ENCODE peak calls at places on chromosomes 5 and 9, in four cellular contexts. K, U, E and C are unnamed samples.
A peak's percentile ranks its signal among the peaks of the same experiment; 100 is the strongest.

GRCh38 chr9:120439147-120439546 is 140.8 kb downstream of the CDK5RAP2 start:
- DNase-seq in K (no peak), U (no peak), E (no peak), C (no peak)

GRCh38 chr5:152542741-152543140 is 137.7 kb upstream of the NMUR2 start:
- DNase-seq in K (no peak), U (no peak), E (no peak), C (no peak)

GRCh38 chr9:99693888-99694287 is 127.8 kb upstream of the NR4A3 start:
- DNase-seq in K (no peak), U (no peak), E (no peak), C (no peak)

GRCh38 chr5:133473291-133473690 is 139.1 kb downstream of the FSTL4 start:
- DNase-seq in K (no peak), U (no peak), E (no peak), C (no peak)

GRCh38 chr5:176810084-176810597 is at the start of gene UNC5A:
- DNase-seq in K (no peak), U (peak; percentile 18), E (no peak), C (no peak)

GRCh38 chr5:32153723-32154122 is 20.4 kb downstream of the GOLPH3 start:
- DNase-seq in K (no peak), U (no peak), E (no peak), C (no peak)

GRCh38 chr9:135812961-135813360 is 94.4 kb downstream of the CAMSAP1 start:
- DNase-seq in K (no peak), U (no peak), E (no peak), C (no peak)

GRCh38 chr5:421901-422300 is 21.1 kb upstream of the EXOC3 start:
- DNase-seq in K (no peak), U (no peak), E (no peak), C (peak; percentile 36)

GRCh38 chr5:109328626-109329025 is 81.1 kb downstream of the PJA2 start:
- DNase-seq in K (no peak), U (no peak), E (no peak), C (no peak)

GRCh38 chr5:74063821-74064598 is 438.0 kb downstream of the ARHGEF28 start:
- DNase-seq in K (peak; percentile 93), U (no peak), E (no peak), C (no peak)

GRCh38 chr9:111983484-111983908 is 86.9 kb downstream of the UGCG start:
- DNase-seq in K (no peak), U (no peak), E (no peak), C (no peak)

GRCh38 chr5:139164020-139164419 is 34.1 kb downstream of the SIL1 start:
- DNase-seq in K (no peak), U (no peak), E (no peak), C (peak; percentile 52)

GRCh38 chr9:29945012-29945411 is 2371.7 kb upstream of the C9orf72 start:
- DNase-seq in K (no peak), U (no peak), E (no peak), C (no peak)

GRCh38 chr5:44454002-44454401 is 64.8 kb upstream of the FGF10 start:
- DNase-seq in K (no peak), U (no peak), E (no peak), C (no peak)

GRCh38 chr5:140112685-140113179 is 1.2 kb upstream of the PURA start:
- DNase-seq in K (no peak), U (no peak), E (no peak), C (no peak)

GRCh38 chr5:11182441-11183080 is 421.5 kb upstream of the DAP start:
- DNase-seq in K (no peak), U (no peak), E (no peak), C (no peak)

GRCh38 chr9:105138306-105138801 is 106.1 kb upstream of the SLC44A1 start:
- DNase-seq in K (no peak), U (no peak), E (no peak), C (no peak)

GRCh38 chr5:173923236-173924104 is 35.3 kb downstream of the CPEB4 start:
- DNase-seq in K (no peak), U (no peak), E (no peak), C (no peak)

GRCh38 chr9:124264812-124265211 is 7.1 kb downstream of the NEK6 start:
- DNase-seq in K (no peak), U (no peak), E (no peak), C (peak; percentile 66)

GRCh38 chr5:28580616-28581015 is 1542.2 kb upstream of the CDH9 start:
- DNase-seq in K (no peak), U (no peak), E (no peak), C (no peak)

GRCh38 chr9:21506910-21507795 is 25.0 kb upstream of the IFNE start:
- DNase-seq in K (no peak), U (no peak), E (no peak), C (no peak)

GRCh38 chr9:97873877-97874276 is 20.9 kb downstream of the FOXE1 start:
- DNase-seq in K (no peak), U (no peak), E (no peak), C (no peak)

GRCh38 chr9:116237456-116237855 is 83.9 kb downstream of the PAPPA start:
- DNase-seq in K (no peak), U (no peak), E (no peak), C (no peak)

GRCh38 chr5:150978590-150978989 is 41.8 kb upstream of the GPX3 start:
- DNase-seq in K (no peak), U (no peak), E (no peak), C (no peak)
- H3K4me3 ChIP-seq in K (no peak overlapping the region), U (no peak overlapping the region), E (no peak overlapping the region), C (no peak overlapping the region)

GRCh38 chr9:113331780-113332179 is 8.3 kb downstream of the WDR31 start:
- DNase-seq in K (no peak), U (no peak), E (no peak), C (no peak)

GRCh38 chr9:113337714-113338113 is 2.4 kb downstream of the WDR31 start:
- DNase-seq in K (no peak), U (no peak), E (no peak), C (no peak)
- H3K4me1 ChIP-seq in K (no peaks in the 10 kb centered on the region), U (peaks cover 6% of the 10 kb centered on the region), E (peaks cover 10% of the 10 kb centered on the region), C (no peaks in the 10 kb centered on the region)

DNA sequence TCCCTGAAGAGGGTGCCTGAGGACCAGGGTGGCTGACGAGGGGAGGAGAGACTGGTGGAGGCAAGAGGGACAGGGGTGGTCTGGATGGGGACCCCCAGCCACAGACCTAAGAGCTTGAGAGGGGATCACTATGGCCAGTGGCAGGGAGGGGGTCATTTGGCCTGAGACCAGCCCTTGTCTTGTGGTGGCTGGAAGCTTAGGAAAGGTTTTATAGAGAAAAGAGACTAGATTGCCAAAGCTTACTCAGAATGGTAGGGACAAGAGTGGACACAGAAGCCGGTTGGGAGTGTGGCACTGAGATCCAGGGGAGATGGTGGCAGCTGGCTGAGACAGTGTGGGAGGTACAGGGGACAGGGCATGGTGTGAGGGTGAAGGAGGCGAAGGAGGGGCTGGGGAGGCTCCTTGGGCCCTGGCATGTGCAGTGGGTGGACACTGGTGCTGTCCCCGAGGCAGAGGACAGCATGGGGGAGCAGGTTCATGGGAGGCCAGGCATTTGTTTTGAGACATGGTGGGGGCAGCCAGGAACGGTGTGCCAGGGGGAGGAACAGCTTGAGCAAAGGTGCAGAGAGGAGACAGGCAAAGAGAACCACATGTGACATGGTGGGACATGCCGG is 123.0 kb downstream of the C9orf50 start:
- DNase-seq in K (no peak), U (no peak), E (peak; percentile 66), C (no peak)
- H3K4me3 ChIP-seq in K (peak overlapping the region; percentile 41), U (no peak overlapping the region), E (no peak overlapping the region), C (peak overlapping the region; percentile 45)

GRCh38 chr5:149792963-149793362 is 62.9 kb downstream of the PPARGC1B start:
- DNase-seq in K (no peak), U (no peak), E (no peak), C (no peak)

GRCh38 chr5:149792540-149792939 is 62.4 kb downstream of the PPARGC1B start:
- DNase-seq in K (no peak), U (no peak), E (no peak), C (no peak)

GRCh38 chr5:149790276-149790675 is 60.2 kb downstream of the PPARGC1B start:
- DNase-seq in K (no peak), U (no peak), E (no peak), C (no peak)

GRCh38 chr5:149789835-149790234 is 59.7 kb downstream of the PPARGC1B start:
- DNase-seq in K (no peak), U (no peak), E (no peak), C (no peak)

GRCh38 chr5:149791881-149792280 is 61.8 kb downstream of the PPARGC1B start:
- DNase-seq in K (no peak), U (no peak), E (no peak), C (no peak)
- H3K4me1 ChIP-seq in K (no peaks in the 10 kb centered on the region), U (no peaks in the 10 kb centered on the region), E (peaks cover 9% of the 10 kb centered on the region), C (no peaks in the 10 kb centered on the region)

DNA sequence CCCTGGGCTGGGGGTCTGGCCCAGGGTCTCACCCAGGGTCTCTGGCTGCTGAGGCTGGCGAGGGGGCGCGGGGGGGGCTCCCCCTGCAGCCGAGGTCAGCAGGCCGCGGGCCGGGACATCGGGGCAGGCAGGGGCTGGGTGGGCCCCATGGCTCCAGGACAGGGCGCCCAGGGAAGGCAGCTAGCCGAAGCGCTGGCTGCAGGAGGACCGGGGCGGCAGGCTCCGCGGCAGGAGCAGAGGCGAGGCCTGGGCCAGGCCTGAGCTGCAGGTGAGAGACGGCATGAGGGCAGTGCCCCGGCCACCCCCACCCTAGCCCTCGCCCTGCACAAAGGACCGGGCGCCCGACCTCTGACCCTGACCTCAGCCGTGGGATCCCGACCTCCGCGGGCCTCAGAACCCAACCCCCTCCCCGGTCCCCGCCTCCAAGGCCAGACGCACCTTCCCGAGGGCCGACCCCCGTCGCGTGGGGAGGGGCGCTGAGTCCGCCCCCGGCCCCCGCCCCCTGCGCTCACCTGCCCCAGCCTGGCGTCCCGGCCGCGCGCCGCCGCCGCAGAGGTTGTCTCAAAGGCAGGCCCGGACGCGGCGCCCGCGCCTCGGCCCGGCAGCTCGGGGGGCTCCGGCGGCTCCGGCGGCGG is 446 bp downstream of the RNF208 start:
- DNase-seq in K (no peak), U (no peak), E (no peak), C (peak; percentile 68)
- H3K4me3 ChIP-seq in K (no peak overlapping the region), U (no peak overlapping the region), E (no peak overlapping the region), C (peak overlapping the region; percentile 81)

GRCh38 chr5:159071382-159071781 is 28.3 kb downstream of the EBF1 start:
- DNase-seq in K (no peak), U (no peak), E (no peak), C (no peak)
- H3K4me1 ChIP-seq in K (no peaks in the 10 kb centered on the region), U (no peaks in the 10 kb centered on the region), E (no peaks in the 10 kb centered on the region), C (no peaks in the 10 kb centered on the region)